ENCODE peak calls at places on chromosomes 2 and 18, in ten cellular contexts. V is cardiac muscle cell, D is breast epithelium, A is HFF-Myc, J is AG09309, I is esophagus squamous epithelium, S is A549, R is GM06990, Z is heart left ventricle, Q is Peyer's patch. B is an unnamed sample.
A peak's percentile ranks its signal among the peaks of the same experiment; 100 is the strongest.

GRCh38 chr18:957829-958228 is 53.2 kb downstream of the ADCYAP1 start:
- DNase-seq in V (peak; percentile 5), D (no peak), A (no peak), J (no peak), I (no peak), S (no peak), R (no peak), Z (no peak), Q (no peak), B (no peak)

GRCh38 chr18:56511996-56512395 is 126.4 kb downstream of the TXNL1 start:
- DNase-seq in V (no peak), D (no peak), A (no peak), J (no peak), I (no peak), S (no peak), R (peak; percentile 35), Z (no peak), Q (no peak), B (no peak)

GRCh38 chr2:127117603-127118002 is 10.6 kb upstream of the BIN1 start:
- DNase-seq in V (no peak), D (no peak), A (no peak), J (no peak), I (no peak), S (no peak), R (no peak), Z (no peak), Q (no peak), B (no peak)

GRCh38 chr2:161138429-161138828 is 21.8 kb upstream of the TANK start:
- DNase-seq in V (no peak), D (no peak), A (no peak), J (no peak), I (no peak), S (no peak), R (no peak), Z (no peak), Q (peak; percentile 52), B (no peak)

GRCh38 chr2:17257194-17257909 is 260.9 kb downstream of the RAD51AP2 start:
- DNase-seq in V (no peak), D (no peak), A (no peak), J (peak; percentile 32), I (no peak), S (no peak), R (no peak), Z (no peak), Q (no peak), B (no peak)

GRCh38 chr2:14583059-14583458 is 49.5 kb upstream of the LRATD1 start:
- DNase-seq in V (no peak), D (no peak), A (no peak), J (no peak), I (no peak), S (no peak), R (no peak), Z (no peak), Q (no peak), B (no peak)

GRCh38 chr2:36287363-36288275 is 68.0 kb upstream of the CRIM1 start:
- DNase-seq in V (no peak), D (no peak), A (no peak), J (no peak), I (no peak), S (no peak), R (no peak), Z (no peak), Q (no peak), B (no peak)

GRCh38 chr2:9299444-9300100 is 93.0 kb downstream of the ASAP2 start:
- DNase-seq in V (no peak), D (no peak), A (no peak), J (no peak), I (no peak), S (no peak), R (no peak), Z (no peak), Q (no peak), B (no peak)

GRCh38 chr2:30425326-30425725 is 21.7 kb upstream of the LCLAT1 start:
- DNase-seq in V (no peak), D (no peak), A (no peak), J (no peak), I (no peak), S (no peak), R (no peak), Z (no peak), Q (no peak), B (no peak)

GRCh38 chr2:10186868-10187535 is 64.5 kb downstream of the RRM2 start:
- DNase-seq in V (no peak), D (no peak), A (no peak), J (no peak), I (no peak), S (no peak), R (no peak), Z (no peak), Q (no peak), B (no peak)

GRCh38 chr2:36397728-36398413 is 42.3 kb downstream of the CRIM1 start:
- DNase-seq in V (no peak), D (no peak), A (no peak), J (no peak), I (no peak), S (peak; percentile 58), R (no peak), Z (no peak), Q (no peak), B (no peak)

GRCh38 chr2:71643674-71644357 is 190.5 kb downstream of the DYSF start:
- DNase-seq in V (no peak), D (no peak), A (no peak), J (no peak), I (no peak), S (no peak), R (no peak), Z (no peak), Q (no peak), B (no peak)

GRCh38 chr18:73973972-73974371 is 173.7 kb downstream of the FBXO15 start:
- DNase-seq in V (no peak), D (no peak), A (no peak), J (no peak), I (no peak), S (no peak), R (no peak), Z (no peak), Q (no peak), B (no peak)

GRCh38 chr2:140154711-140155110 is 1374.5 kb upstream of the NXPH2 start:
- DNase-seq in V (no peak), D (no peak), A (no peak), J (no peak), I (no peak), S (no peak), R (no peak), Z (no peak), Q (no peak), B (no peak)

GRCh38 chr2:28465148-28465885 is 30.5 kb upstream of the PLB1 start:
- DNase-seq in V (peak; percentile 31), D (no peak), A (no peak), J (no peak), I (no peak), S (no peak), R (no peak), Z (no peak), Q (no peak), B (no peak)

GRCh38 chr2:46831037-46831868 is 84.4 kb downstream of the MCFD2 start:
- DNase-seq in V (no peak), D (no peak), A (no peak), J (peak; percentile 97), I (no peak), S (no peak), R (no peak), Z (no peak), Q (no peak), B (no peak)

GRCh38 chr2:191870744-191871143 is 23.9 kb upstream of the CAVIN2 start:
- DNase-seq in V (no peak), D (no peak), A (no peak), J (no peak), I (no peak), S (no peak), R (no peak), Z (no peak), Q (no peak), B (no peak)
- TF ChIP-seq CTCF in V (no peak), D (no peak), A (peak; percentile 22), J (peak; percentile 21), I (no peak), S (no peak), R (peak; percentile 5), Z (no peak), Q (no peak), B (peak; percentile 24)

GRCh38 chr2:120239488-120240287 is 13.0 kb upstream of the RALB start:
- DNase-seq in V (no peak), D (no peak), A (no peak), J (peak; percentile 57), I (no peak), S (peak; percentile 35), R (no peak), Z (peak; percentile 73), Q (no peak), B (no peak)
- H3K4me3 ChIP-seq in V (no peak overlapping the region), D (no peak overlapping the region), A (no peak overlapping the region), J (no peak overlapping the region), I (peak overlapping the region; percentile 0), S (no peak overlapping the region), R (no peak overlapping the region), Z (peak overlapping the region; percentile 11), Q (no peak overlapping the region), B (no peak overlapping the region)

DNA sequence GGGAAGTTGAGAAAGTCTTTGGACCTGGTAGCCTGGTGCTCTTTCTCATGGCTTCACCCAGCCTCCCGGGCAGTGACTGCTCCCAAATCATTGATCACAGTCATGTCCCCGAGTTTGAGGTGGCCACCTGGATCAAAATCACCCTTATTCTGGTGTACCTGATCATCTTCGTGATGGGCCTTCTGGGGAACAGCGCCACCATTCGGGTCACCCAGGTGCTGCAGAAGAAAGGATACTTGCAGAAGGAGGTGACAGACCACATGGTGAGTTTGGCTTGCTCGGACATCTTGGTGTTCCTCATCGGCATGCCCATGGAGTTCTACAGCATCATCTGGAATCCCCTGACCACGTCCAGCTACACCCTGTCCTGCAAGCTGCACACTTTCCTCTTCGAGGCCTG is 391 bp downstream of the GPR39 start:
- DNase-seq in V (no peak), D (no peak), A (no peak), J (no peak), I (no peak), S (peak; percentile 27), R (no peak), Z (no peak), Q (no peak), B (no peak)
- TF ChIP-seq CTCF in V (peak; percentile 11), D (no peak), A (peak; percentile 13), J (no peak), I (no peak), S (peak; percentile 40), R (peak; percentile 2), Z (no peak), Q (no peak), B (peak; percentile 11)

DNA sequence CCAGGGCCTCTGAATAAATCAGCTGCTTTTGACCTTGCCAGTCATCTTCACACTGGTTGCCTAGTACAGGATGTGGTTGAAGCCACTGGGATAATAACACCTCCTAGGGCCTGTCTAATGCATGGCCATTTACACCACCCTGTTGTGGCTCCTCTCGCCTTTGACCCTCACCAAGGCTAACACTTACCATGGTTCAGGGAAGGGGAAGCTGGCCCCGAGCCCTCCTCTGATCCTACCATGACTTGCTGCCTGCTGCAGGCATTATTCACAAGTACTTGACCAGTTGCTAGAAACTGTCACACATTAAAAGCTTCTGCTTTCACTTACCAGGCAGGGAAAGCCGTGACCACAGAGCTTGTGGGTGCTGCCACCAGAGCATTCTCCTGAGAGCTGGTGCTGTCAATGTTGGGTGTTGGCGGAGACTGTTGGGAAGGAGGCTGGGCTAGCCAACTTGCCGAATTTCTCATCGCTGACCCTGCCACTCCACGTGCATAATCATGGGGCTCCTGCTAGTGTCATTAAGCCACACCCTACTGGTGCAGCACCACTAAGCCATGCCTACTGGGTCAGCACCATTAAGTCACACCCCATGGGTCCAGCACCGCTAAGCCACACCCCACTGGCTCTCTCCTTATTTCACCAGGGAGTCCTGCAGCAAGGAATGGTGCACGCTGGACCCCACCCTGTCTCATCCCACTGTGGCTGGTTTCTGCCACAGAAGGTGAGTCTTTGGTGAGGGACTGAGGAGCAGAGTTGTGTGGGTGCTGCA is 47.0 kb upstream of the TTC39C start:
- DNase-seq in V (no peak), D (no peak), A (no peak), J (no peak), I (no peak), S (no peak), R (peak; percentile 48), Z (no peak), Q (peak; percentile 76), B (no peak)
- H3K4me3 ChIP-seq in V (no peak overlapping the region), D (no peak overlapping the region), A (no peak overlapping the region), J (no peak overlapping the region), I (no peak overlapping the region), S (no peak overlapping the region), R (no peak overlapping the region), Z (no peak overlapping the region), Q (no peak overlapping the region), B (no peak overlapping the region)

B was measured in GM12864.